ENCODE peak calls at places on chromosomes 1 and 21, in ten cellular contexts. T is IMR-90, F is substantia nigra, B is left colon, D is iPS DF 19.7, L is left cardiac atrium, K is neuronal stem cell, Q is retina, G is LoVo, U is HEK293T. H is an unnamed sample.
A peak's percentile ranks its signal among the peaks of the same experiment; 100 is the strongest.

GRCh38 chr1:101338714-101339430 is 102.1 kb downstream of the S1PR1 start:
- DNase-seq in L (no peak), T (no peak), G (no peak), U (no peak), B (no peak), K (no peak), F (no peak), D (no peak), Q (no peak), H (no peak)

GRCh38 chr1:60274422-60275419 is 201.2 kb upstream of the C1orf87 start:
- DNase-seq in F (no peak), T (no peak), K (no peak), B (no peak), G (no peak), L (no peak), D (no peak), Q (no peak), U (no peak), H (no peak)

GRCh38 chr1:52520149-52520548 is 32.7 kb downstream of the TUT4 start:
- DNase-seq in D (no peak), U (no peak), T (peak; percentile 86), Q (no peak), G (no peak), K (no peak), B (no peak), L (no peak), F (no peak), H (no peak)

GRCh38 chr21:46144464-46145070 is 10.8 kb downstream of the FTCD start:
- DNase-seq in T (no peak), F (peak; percentile 18), G (no peak), Q (no peak), U (no peak), B (no peak), D (no peak), L (no peak), K (no peak), H (no peak)

GRCh38 chr1:37919277-37919676 is 27.6 kb downstream of the INPP5B start:
- DNase-seq in U (peak; percentile 43), D (peak; percentile 30), L (no peak), G (no peak), F (no peak), B (no peak), Q (no peak), K (no peak), T (peak; percentile 41), H (no peak)

GRCh38 chr1:183685112-183685713 is 32.1 kb upstream of the APOBEC4 start:
- DNase-seq in T (peak; percentile 56), D (no peak), Q (peak; percentile 19), K (peak; percentile 14), L (no peak), F (no peak), U (peak; percentile 78), B (no peak), G (peak; percentile 75), H (peak; percentile 41)

GRCh38 chr1:6734579-6735397 is 33.2 kb upstream of the DNAJC11 start:
- DNase-seq in F (no peak), U (no peak), Q (no peak), G (no peak), L (no peak), D (no peak), T (peak; percentile 11), K (no peak), B (no peak), H (no peak)

GRCh38 chr1:34970829-34971228 is 14.3 kb downstream of the TMEM35B start:
- DNase-seq in B (no peak), K (no peak), G (no peak), T (no peak), F (no peak), U (no peak), D (peak; percentile 30), Q (no peak), L (no peak), H (no peak)

GRCh38 chr21:35390013-35390776 is 341.1 kb upstream of the RUNX1 start:
- DNase-seq in B (no peak), Q (no peak), F (no peak), T (peak; percentile 79), K (no peak), L (no peak), U (no peak), G (no peak), D (no peak), H (no peak)

GRCh38 chr21:42793774-42794173 is 85.6 kb downstream of the WDR4 start:
- DNase-seq in T (no peak), F (no peak), K (no peak), G (no peak), Q (no peak), D (no peak), B (no peak), L (no peak), U (no peak), H (no peak)

GRCh38 chr21:15730484-15731242 is 881 bp downstream of the USP25 start:
- DNase-seq in F (no peak), Q (peak; percentile 69), B (no peak), D (no peak), U (no peak), G (no peak), K (peak; percentile 30), L (no peak), T (no peak), H (peak; percentile 47)

GRCh38 chr1:160400284-160400645 is at the start of gene VANGL2:
- DNase-seq in F (peak; percentile 73), U (peak; percentile 95), D (no peak), L (peak; percentile 84), Q (peak; percentile 97), B (peak; percentile 69), G (peak; percentile 34), T (peak; percentile 41), K (peak; percentile 93), H (no peak)

GRCh38 chr1:244599937-244600350 is 53.0 kb upstream of the DESI2 start:
- DNase-seq in D (no peak), Q (no peak), U (no peak), B (no peak), T (peak; percentile 98), L (peak; percentile 23), G (peak; percentile 80), K (no peak), F (no peak), H (no peak)

GRCh38 chr1:190320952-190321351 is 156.7 kb downstream of the BRINP3 start:
- DNase-seq in Q (no peak), D (no peak), F (no peak), K (peak; percentile 14), L (no peak), G (no peak), U (peak; percentile 26), T (peak; percentile 63), B (no peak), H (no peak)

GRCh38 chr1:181033799-181034391 is at the start of gene MR1:
- DNase-seq in L (no peak), D (no peak), Q (peak; percentile 41), K (no peak), B (no peak), U (peak; percentile 79), T (peak; percentile 83), G (peak; percentile 84), F (no peak), H (peak; percentile 80)

GRCh38 chr1:239893127-239893731 is 198.5 kb upstream of the FMN2 start:
- DNase-seq in G (no peak), K (no peak), D (no peak), B (no peak), U (no peak), F (no peak), L (no peak), T (no peak), Q (no peak), H (no peak)

GRCh38 chr21:27047331-27048314 is 80.7 kb upstream of the ADAMTS5 start:
- DNase-seq in D (no peak), B (no peak), Q (no peak), L (no peak), F (no peak), T (peak; percentile 79), G (no peak), U (peak; percentile 28), K (peak; percentile 27), H (no peak)

GRCh38 chr1:83689900-83690868 is 308.7 kb downstream of the TTLL7 start:
- DNase-seq in L (no peak), U (no peak), B (no peak), T (no peak), G (no peak), K (no peak), D (no peak), F (no peak), Q (no peak), H (no peak)

GRCh38 chr1:72000809-72001208 is 281.5 kb downstream of the NEGR1 start:
- DNase-seq in U (no peak), K (no peak), D (peak; percentile 38), T (peak; percentile 34), B (no peak), G (peak; percentile 69), F (no peak), L (no peak), Q (no peak), H (no peak)

GRCh38 chr1:31646259-31646960 is 1.7 kb upstream of the PEF1 start:
- DNase-seq in T (no peak), G (no peak), F (no peak), L (no peak), U (no peak), B (no peak), D (no peak), Q (no peak), K (no peak), H (no peak)

GRCh38 chr1:58812468-58812867 is 28.6 kb upstream of the JUN start:
- DNase-seq in F (no peak), T (no peak), D (no peak), K (no peak), G (no peak), L (no peak), U (no peak), Q (no peak), B (peak; percentile 35), H (no peak)

GRCh38 chr1:169108897-169109560 is 2.5 kb downstream of the ATP1B1 start:
- DNase-seq in D (no peak), G (no peak), F (no peak), Q (no peak), U (no peak), K (no peak), B (peak; percentile 61), L (no peak), T (peak; percentile 35), H (no peak)

GRCh38 chr1:51679435-51679834 is 62.5 kb downstream of the OSBPL9 start:
- DNase-seq in Q (no peak), L (no peak), T (peak; percentile 64), G (no peak), B (no peak), F (no peak), U (no peak), D (no peak), K (no peak), H (no peak)

GRCh38 chr1:207365063-207365462 is 43.6 kb downstream of the CD55 start:
- DNase-seq in D (no peak), Q (no peak), F (no peak), U (no peak), G (no peak), B (no peak), T (no peak), L (no peak), K (no peak), H (no peak)

GRCh38 chr1:26119892-26120608 is 8.4 kb downstream of the PDIK1L start:
- DNase-seq in D (no peak), F (no peak), T (no peak), L (no peak), U (no peak), K (no peak), B (no peak), G (no peak), Q (no peak), H (no peak)

GRCh38 chr1:36570478-36571060 is 87.9 kb upstream of the CSF3R start:
- DNase-seq in F (no peak), B (no peak), D (no peak), Q (no peak), K (no peak), T (no peak), U (no peak), L (no peak), G (no peak), H (no peak)

GRCh38 chr1:172005856-172006255 is 164.6 kb downstream of the DNM3 start:
- DNase-seq in K (no peak), G (peak; percentile 17), T (peak; percentile 54), Q (no peak), L (no peak), U (no peak), B (no peak), D (no peak), F (no peak), H (no peak)

GRCh38 chr1:168732736-168733135 is 3.7 kb upstream of the DPT start:
- DNase-seq in F (no peak), U (no peak), K (no peak), T (no peak), B (no peak), D (no peak), G (no peak), L (no peak), Q (no peak), H (no peak)